ENCODE peak calls at places on chromosomes 13 and 19, in seven cellular contexts. H is fibroblast of lung; Q is adrenal gland; N is endodermal cell; C is CD4-positive, alpha-beta memory T cell; B is HAP-1; F is heart right ventricle. V is an unnamed sample.

GRCh38 chr19:43532571-43532961 is 422 bp upstream of the ZNF575 start:
- DNase-seq in H (no peak), Q (peak; percentile 74), N (no peak), C (no peak), B (no peak), F (no peak), V (peak; percentile 54)

GRCh38 chr13:45219123-45219891 is 18.5 kb upstream of the KCTD4 start:
- DNase-seq in H (no peak), Q (peak; percentile 29), N (no peak), C (no peak), B (no peak), F (no peak), V (no peak)

GRCh38 chr19:57377498-57378146 is 12.0 kb upstream of the ZNF548 start:
- DNase-seq in H (peak; percentile 9), Q (no peak), N (no peak), C (no peak), B (no peak), F (no peak), V (no peak)

GRCh38 chr13:21231426-21231945 is 55.0 kb downstream of the MRPL57 start:
- DNase-seq in H (no peak), Q (no peak), N (no peak), C (no peak), B (no peak), F (no peak), V (no peak)

GRCh38 chr13:70098669-70099068 is 9.0 kb upstream of the ATXN8OS start:
- DNase-seq in H (peak; percentile 3), Q (no peak), N (no peak), C (no peak), B (no peak), F (no peak), V (no peak)

GRCh38 chr13:101454767-101455166 is 2.3 kb downstream of the ITGBL1 start:
- DNase-seq in H (peak; percentile 11), Q (no peak), N (no peak), C (no peak), B (no peak), F (no peak), V (no peak)

GRCh38 chr19:51470966-51471365 is 7.4 kb upstream of the CEACAM18 start:
- DNase-seq in H (no peak), Q (no peak), N (no peak), C (no peak), B (no peak), F (no peak), V (no peak)

GRCh38 chr19:6038634-6039405 is 60.9 kb upstream of the RANBP3 start:
- DNase-seq in H (peak; percentile 59), Q (no peak), N (no peak), C (no peak), B (no peak), F (no peak), V (no peak)

GRCh38 chr13:34230271-34230670 is 412.3 kb downstream of the RFC3 start:
- DNase-seq in H (no peak), Q (no peak), N (no peak), C (no peak), B (no peak), F (no peak), V (no peak)

GRCh38 chr13:31053098-31053497 is 108.6 kb downstream of the HSPH1 start:
- DNase-seq in H (no peak), Q (peak; percentile 97), N (peak; percentile 38), C (no peak), B (no peak), F (peak; percentile 21), V (no peak)

GRCh38 chr13:54366728-54367127 is 1338.1 kb downstream of the OLFM4 start:
- DNase-seq in H (no peak), Q (no peak), N (no peak), C (no peak), B (no peak), F (no peak), V (no peak)

GRCh38 chr13:38350114-38350617 is 515 bp downstream of the UFM1 start:
- DNase-seq in H (peak; percentile 65), Q (peak; percentile 75), N (no peak), C (no peak), B (peak; percentile 58), F (peak; percentile 52), V (peak; percentile 83)

GRCh38 chr19:41031926-41032325 is 40.8 kb downstream of the CYP2B6 start:
- DNase-seq in H (no peak), Q (no peak), N (no peak), C (no peak), B (peak; percentile 46), F (no peak), V (no peak)

GRCh38 chr19:48152552-48152951 is 17.6 kb downstream of the LIG1 start:
- DNase-seq in H (peak; percentile 69), Q (peak; percentile 73), N (peak; percentile 87), C (peak; percentile 50), B (peak; percentile 74), F (peak; percentile 52), V (peak; percentile 77)

GRCh38 chr13:100138859-100139491 is 50.1 kb downstream of the PCCA start:
- DNase-seq in H (no peak), Q (no peak), N (no peak), C (no peak), B (no peak), F (no peak), V (no peak)

GRCh38 chr19:35852029-35852780 is at the start of gene NPHS1:
- DNase-seq in H (no peak), Q (no peak), N (no peak), C (no peak), B (no peak), F (no peak), V (no peak)

GRCh38 chr19:6772028-6772865 is at the start of gene VAV1:
- DNase-seq in H (no peak), Q (peak; percentile 49), N (peak; percentile 57), C (peak; percentile 80), B (peak; percentile 33), F (peak; percentile 32), V (peak; percentile 42)

GRCh38 chr19:40691421-40692211 is 1.2 kb upstream of the NUMBL start:
- DNase-seq in H (peak; percentile 5), Q (no peak), N (peak; percentile 65), C (no peak), B (no peak), F (no peak), V (no peak)

GRCh38 chr13:39961036-39961435 is 305.6 kb downstream of the COG6 start:
- DNase-seq in H (no peak), Q (no peak), N (no peak), C (no peak), B (no peak), F (no peak), V (no peak)

GRCh38 chr13:84896128-84896527 is 903.1 kb downstream of the SLITRK6 start:
- DNase-seq in H (peak; percentile 80), Q (peak; percentile 26), N (peak; percentile 79), C (peak; percentile 13), B (peak; percentile 64), F (no peak), V (peak; percentile 25)

DNA sequence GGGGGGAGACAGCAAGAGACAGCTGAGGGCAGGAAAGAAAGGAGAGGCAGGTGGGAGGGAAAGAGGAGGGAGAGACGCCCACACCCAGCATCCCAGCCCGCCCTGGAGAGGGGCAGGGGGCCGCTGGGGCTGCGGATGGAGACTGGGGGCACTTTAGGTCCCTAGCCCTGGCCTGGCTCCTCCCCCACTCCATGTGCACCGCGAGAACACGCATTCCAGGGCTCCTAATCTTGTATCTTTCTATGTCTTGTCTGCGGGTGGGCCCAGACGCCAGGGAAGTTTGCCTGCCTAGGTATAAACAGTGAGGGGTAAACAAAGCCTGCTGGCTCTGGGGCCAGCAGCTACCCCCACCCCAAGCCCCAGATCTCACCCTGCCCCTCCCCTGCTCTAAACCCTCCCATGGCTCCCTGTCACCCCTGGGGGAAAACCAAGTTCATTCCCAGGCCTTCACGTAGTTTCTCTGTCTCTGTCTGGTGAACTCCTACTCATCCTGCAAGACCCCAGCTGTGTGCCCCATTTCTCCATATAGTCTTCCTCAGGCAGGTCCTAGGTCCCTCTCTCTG is 5.8 kb downstream of the TLE5 start:
- DNase-seq in H (no peak), Q (no peak), N (peak; percentile 86), C (no peak), B (no peak), F (no peak), V (peak; percentile 57)
- H3K4me1 ChIP-seq in H (peaks cover 8% of the 10 kb centered on the region), Q (peaks cover 63% of the 10 kb centered on the region), N (peaks cover 13% of the 10 kb centered on the region), C (peaks cover 60% of the 10 kb centered on the region), B (no peaks in the 10 kb centered on the region), F (peaks cover 64% of the 10 kb centered on the region), V (peaks cover 60% of the 10 kb centered on the region)

GRCh38 chr19:13172335-13173128 is 22.3 kb downstream of the IER2 start:
- DNase-seq in H (peak; percentile 85), Q (peak; percentile 94), N (no peak), C (peak; percentile 62), B (peak; percentile 51), F (peak; percentile 80), V (no peak)

GRCh38 chr19:13165091-13165997 is 15.1 kb downstream of the IER2 start:
- DNase-seq in H (peak; percentile 22), Q (no peak), N (peak; percentile 82), C (no peak), B (peak; percentile 29), F (no peak), V (no peak)

GRCh38 chr19:13173129-13173737 is 23.0 kb downstream of the IER2 start:
- DNase-seq in H (no peak), Q (no peak), N (no peak), C (no peak), B (no peak), F (no peak), V (no peak)

GRCh38 chr19:13171146-13171545 is 20.9 kb downstream of the IER2 start:
- DNase-seq in H (no peak), Q (no peak), N (no peak), C (no peak), B (no peak), F (no peak), V (no peak)

DNA sequence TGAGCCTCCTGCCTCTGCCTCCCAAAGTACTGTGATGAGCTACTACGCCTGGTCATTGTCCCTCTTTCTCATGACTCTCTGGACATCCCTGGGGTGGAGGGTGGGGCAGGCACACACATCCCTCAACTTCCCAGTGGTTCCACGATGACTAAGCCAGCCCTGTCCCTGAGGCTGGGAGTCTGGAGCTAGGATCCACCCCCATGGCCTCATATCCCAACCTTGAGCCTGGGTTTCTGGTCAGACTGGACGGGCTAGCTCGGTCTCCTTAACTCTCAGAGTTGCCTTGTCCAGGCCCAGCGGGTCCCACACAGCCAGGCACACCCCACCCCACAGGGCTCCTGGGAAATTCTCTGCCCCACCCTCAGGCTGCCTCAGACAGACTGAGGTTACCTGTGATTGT is 19.6 kb downstream of the IER2 start:
- DNase-seq in H (peak; percentile 44), Q (peak; percentile 79), N (no peak), C (no peak), B (no peak), F (no peak), V (no peak)
- H3K4me1 ChIP-seq in H (peaks cover 35% of the 10 kb centered on the region), Q (peaks cover 22% of the 10 kb centered on the region), N (peaks cover 3% of the 10 kb centered on the region), C (peaks cover 93% of the 10 kb centered on the region), B (peaks cover 28% of the 10 kb centered on the region), F (peaks cover 47% of the 10 kb centered on the region), V (peaks cover 2% of the 10 kb centered on the region)

GRCh38 chr13:109734002-109734785 is 52.2 kb downstream of the IRS2 start:
- DNase-seq in H (no peak), Q (no peak), N (peak; percentile 25), C (no peak), B (no peak), F (no peak), V (no peak)
- H3K4me1 ChIP-seq in H (no peaks in the 10 kb centered on the region), Q (peaks cover 3% of the 10 kb centered on the region), N (peaks cover 4% of the 10 kb centered on the region), C (peaks cover 9% of the 10 kb centered on the region), B (no peaks in the 10 kb centered on the region), F (peaks cover 9% of the 10 kb centered on the region), V (peaks cover 5% of the 10 kb centered on the region)

DNA sequence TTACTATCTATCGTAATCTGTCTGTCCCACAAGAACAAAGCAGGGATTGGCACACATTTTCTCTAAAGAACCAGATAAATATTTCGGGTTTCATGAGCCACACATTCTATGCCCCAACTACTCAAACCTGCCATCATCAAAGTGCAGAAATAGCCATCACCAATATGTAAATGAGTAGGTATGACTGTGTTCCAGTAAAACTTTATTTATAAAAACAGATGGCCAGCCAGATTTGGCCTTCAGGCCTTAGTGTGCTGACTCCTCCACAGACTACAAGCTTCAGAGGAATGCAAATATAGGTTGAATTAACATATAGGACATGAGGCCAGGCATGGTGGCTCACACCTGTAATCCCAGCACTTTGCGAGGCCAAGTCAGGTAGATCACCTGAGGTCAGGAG is 8.9 kb upstream of the DNMT1 start:
- DNase-seq in H (no peak), Q (no peak), N (no peak), C (no peak), B (no peak), F (no peak), V (no peak)
- H3K4me1 ChIP-seq in H (no peaks in the 10 kb centered on the region), Q (no peaks in the 10 kb centered on the region), N (no peaks in the 10 kb centered on the region), C (peaks cover 7% of the 10 kb centered on the region), B (peaks cover 2% of the 10 kb centered on the region), F (no peaks in the 10 kb centered on the region), V (no peaks in the 10 kb centered on the region)

V was measured in testis.